ENCODE peak calls at places on chromosomes 4 and X, in eight cellular contexts. G is B cell, T is suprapubic skin, F is hypothalamus, V is BJ, C is SW480, I is GM23248, J is thoracic aorta. K is an unnamed sample.

GRCh38 chr4:179817317-179817716 is 2375.1 kb upstream of the AGA start:
- DNase-seq in G (no peak), T (no peak), F (no peak), V (no peak), C (no peak), I (no peak), J (no peak), K (no peak)

GRCh38 chrX:12986886-12987285 is 12.0 kb downstream of the TMSB4X start:
- DNase-seq in G (no peak), T (no peak), F (no peak), V (no peak), C (no peak), I (no peak), J (no peak), K (no peak)

GRCh38 chrX:137574102-137574783 is 8.3 kb downstream of the ZIC3 start:
- DNase-seq in G (no peak), T (no peak), F (no peak), V (no peak), C (no peak), I (no peak), J (no peak), K (peak; percentile 12)

GRCh38 chrX:146448791-146449190 is 360.8 kb upstream of the CXorf51B start:
- DNase-seq in G (no peak), T (no peak), F (no peak), V (no peak), C (no peak), I (no peak), J (no peak), K (no peak)

GRCh38 chr4:78613522-78614311 is 62.1 kb downstream of the ANXA3 start:
- DNase-seq in G (peak; percentile 35), T (no peak), F (no peak), V (no peak), C (no peak), I (no peak), J (no peak), K (peak; percentile 15)

GRCh38 chr4:163697121-163697520 is 202.6 kb downstream of the TMA16 start:
- DNase-seq in G (no peak), T (no peak), F (no peak), V (no peak), C (no peak), I (no peak), J (no peak), K (no peak)

GRCh38 chrX:781216-782211 is 150.9 kb downstream of the SHOX start:
- DNase-seq in G (no peak), T (no peak), F (no peak), V (no peak), C (no peak), I (no peak), J (no peak), K (no peak)

GRCh38 chr4:106996490-106996889 is 39.6 kb downstream of the DKK2 start:
- DNase-seq in G (no peak), T (no peak), F (no peak), V (no peak), C (no peak), I (no peak), J (no peak), K (no peak)

GRCh38 chr4:151169223-151169622 is 69.8 kb downstream of the RPS3A start:
- DNase-seq in G (no peak), T (peak; percentile 79), F (no peak), V (peak; percentile 94), C (no peak), I (peak; percentile 98), J (no peak), K (no peak)